ENCODE peak calls at places on chromosomes 2 and 18, in five cellular contexts. P, J, S, D and H are unnamed samples.

GRCh38 chr2:239684271-239684670 is 283.5 kb upstream of the HDAC4 start:
- DNase-seq in D (no peak), P (no peak), J (no peak), S (no peak), H (no peak)

GRCh38 chr2:105804266-105804665 is 59.6 kb downstream of the NCK2 start:
- DNase-seq in P (no peak), S (no peak), D (no peak), J (no peak), H (no peak)

GRCh38 chr18:3867252-3867651 is 417.3 kb downstream of the TGIF1 start:
- DNase-seq in J (no peak), P (no peak), D (no peak), S (no peak), H (no peak)

GRCh38 chr2:10610213-10610892 is 79.4 kb downstream of the NOL10 start:
- DNase-seq in S (no peak), P (no peak), J (no peak), D (no peak), H (no peak)

GRCh38 chr2:24837996-24838513 is 44.8 kb downstream of the CENPO start:
- DNase-seq in P (no peak), S (no peak), J (no peak), D (no peak), H (no peak)

GRCh38 chr2:232533944-232534710 is 5.4 kb upstream of the CHRNG start:
- DNase-seq in D (no peak), P (no peak), S (no peak), J (no peak), H (peak; percentile 13)

GRCh38 chr2:235601960-235602704 is 108.3 kb downstream of the AGAP1 start:
- DNase-seq in D (no peak), S (no peak), P (no peak), J (no peak), H (no peak)

GRCh38 chr2:239519081-239519920 is 118.5 kb upstream of the HDAC4 start:
- DNase-seq in P (peak; percentile 8), D (no peak), S (no peak), J (no peak), H (no peak)

GRCh38 chr18:35513181-35513932 is 15.6 kb upstream of the INO80C start:
- DNase-seq in S (no peak), D (peak; percentile 68), P (peak; percentile 97), J (no peak), H (peak; percentile 54)

GRCh38 chr2:148971547-148971946 is 67.0 kb upstream of the LYPD6B start:
- DNase-seq in D (no peak), J (no peak), P (no peak), S (no peak), H (no peak)

GRCh38 chr2:22377251-22377650 is 1007.7 kb upstream of the KLHL29 start:
- DNase-seq in S (no peak), P (peak; percentile 51), J (no peak), D (peak; percentile 15), H (no peak)

GRCh38 chr2:16014041-16014787 is 73.9 kb downstream of the MYCN start:
- DNase-seq in D (no peak), P (no peak), J (no peak), S (no peak), H (no peak)

GRCh38 chr2:85852979-85853498 is 35.8 kb downstream of the ST3GAL5 start:
- DNase-seq in D (no peak), P (no peak), J (no peak), S (no peak), H (no peak)

GRCh38 chr18:50286391-50287027 is 983 bp downstream of the CXXC1 start:
- DNase-seq in S (peak; percentile 57), P (peak; percentile 45), J (no peak), D (peak; percentile 30), H (peak; percentile 29)

GRCh38 chr2:119264781-119265692 is 41.4 kb downstream of the STEAP3 start:
- DNase-seq in S (peak; percentile 84), P (peak; percentile 69), J (no peak), D (peak; percentile 55), H (peak; percentile 48)

GRCh38 chr2:144523606-144524131 is 3.8 kb upstream of the ZEB2 start:
- DNase-seq in P (peak; percentile 93), J (no peak), D (peak; percentile 39), S (peak; percentile 71), H (no peak)

GRCh38 chr18:5309888-5310470 is 14.5 kb upstream of the ZBTB14 start:
- DNase-seq in P (no peak), D (no peak), S (no peak), J (no peak), H (no peak)

GRCh38 chr18:21958256-21958655 is 211.1 kb upstream of the GATA6 start:
- DNase-seq in D (no peak), S (no peak), P (no peak), J (no peak), H (no peak)

GRCh38 chr2:205212357-205212756 is 469.9 kb upstream of the NRP2 start:
- DNase-seq in D (no peak), S (no peak), P (no peak), J (no peak), H (no peak)

GRCh38 chr2:24423095-24423494 is 62.8 kb upstream of the ITSN2 start:
- DNase-seq in S (no peak), J (no peak), D (no peak), P (no peak), H (no peak)

GRCh38 chr2:221100467-221101089 is 471.5 kb downstream of the EPHA4 start:
- DNase-seq in S (peak; percentile 60), P (peak; percentile 64), J (no peak), D (no peak), H (no peak)

GRCh38 chr2:30565860-30566358 is 118.9 kb downstream of the LCLAT1 start:
- DNase-seq in P (no peak), S (no peak), D (peak; percentile 86), J (no peak), H (peak; percentile 22)

GRCh38 chr18:37409870-37410269 is 155.7 kb downstream of the CELF4 start:
- DNase-seq in S (peak; percentile 66), J (no peak), P (peak; percentile 40), D (no peak), H (no peak)

GRCh38 chr2:32732135-32732534 is 104.3 kb downstream of the TTC27 start:
- DNase-seq in S (no peak), D (no peak), J (no peak), P (no peak), H (peak; percentile 16)

GRCh38 chr2:201806442-201806841 is at the start of gene CDK15:
- DNase-seq in J (no peak), D (peak; percentile 80), S (no peak), P (peak; percentile 16), H (peak; percentile 80)

GRCh38 chr2:179239194-179239593 is 25.4 kb downstream of the SESTD1 start:
- DNase-seq in J (no peak), D (no peak), P (no peak), S (no peak), H (peak; percentile 28)

GRCh38 chr18:9854801-9855676 is 30.7 kb upstream of the TXNDC2 start:
- DNase-seq in S (no peak), P (no peak), D (peak; percentile 91), J (no peak), H (peak; percentile 63)

DNA sequence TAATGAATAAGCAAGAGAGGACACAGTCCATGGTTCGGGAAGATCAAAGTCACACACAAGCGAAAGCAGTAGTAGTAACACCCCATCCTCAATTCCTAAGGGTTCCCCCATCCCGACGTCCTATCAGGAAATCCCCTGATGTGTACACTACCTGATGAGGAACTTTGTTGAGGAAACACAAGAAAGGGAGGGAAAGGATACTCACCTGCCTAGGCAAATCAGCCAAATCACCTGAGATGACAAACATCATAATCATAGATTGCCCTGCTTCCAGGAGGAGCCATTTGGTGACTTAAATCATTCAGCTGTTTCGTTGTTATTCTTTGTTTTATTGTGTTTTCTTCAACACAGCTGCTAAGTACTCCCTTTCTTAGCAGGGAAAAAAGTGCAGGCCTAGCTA is 55.5 kb upstream of the SPOPL start:
- DNase-seq in D (no peak), P (no peak), S (no peak), J (no peak), H (no peak)
- H3K4me1 ChIP-seq in D (no peaks in the 10 kb centered on the region), P (peaks cover 2% of the 10 kb centered on the region), S (no peaks in the 10 kb centered on the region), J (no peaks in the 10 kb centered on the region), H (no peaks in the 10 kb centered on the region)

DNA sequence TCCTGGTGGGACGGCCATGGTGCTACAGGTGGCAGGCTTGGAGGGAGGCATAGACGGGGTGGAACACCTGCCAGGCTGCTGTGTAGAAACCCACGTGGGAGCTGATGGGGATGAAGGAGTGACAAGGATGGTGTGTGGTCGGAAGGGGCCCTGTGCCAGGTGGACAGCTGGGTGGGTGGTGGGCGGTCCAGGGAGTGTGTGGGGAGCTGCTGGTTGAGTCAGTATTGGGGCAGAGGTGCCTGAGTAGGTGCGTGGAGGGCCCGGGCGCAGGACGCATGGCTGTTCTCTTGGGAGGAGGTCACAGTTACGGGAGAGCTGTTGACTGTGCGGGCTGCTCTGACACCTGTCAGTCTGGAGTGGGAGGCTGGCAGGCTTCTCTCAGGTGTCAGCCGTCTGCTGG is 12.6 kb upstream of the D2HGDH start:
- DNase-seq in J (no peak), P (no peak), S (no peak), D (no peak), H (no peak)
- H2BK5ac ChIP-seq in J (no peak overlapping the region), P (no peak overlapping the region), S (no peak overlapping the region), D (no peak overlapping the region), H (no peak overlapping the region)

GRCh38 chr2:127776122-127776780 is 34.7 kb downstream of the WDR33 start:
- DNase-seq in D (no peak), S (no peak), P (peak; percentile 28), J (no peak), H (peak; percentile 12)

GRCh38 chr2:127778850-127779249 is 32.1 kb downstream of the WDR33 start:
- DNase-seq in P (no peak), D (no peak), J (no peak), S (no peak), H (no peak)

GRCh38 chr2:127778447-127778846 is 32.5 kb downstream of the WDR33 start:
- DNase-seq in P (no peak), D (no peak), S (no peak), J (no peak), H (no peak)
- H3K4me1 ChIP-seq in P (no peaks in the 10 kb centered on the region), D (peaks cover 4% of the 10 kb centered on the region), S (peaks cover 4% of the 10 kb centered on the region), J (no peaks in the 10 kb centered on the region), H (peaks cover 3% of the 10 kb centered on the region)

GRCh38 chr2:99421469-99421868 is 68.3 kb downstream of the REV1 start:
- DNase-seq in J (no peak), S (no peak), P (no peak), D (peak; percentile 31), H (peak; percentile 62)

GRCh38 chr2:99422599-99422998 is 67.2 kb downstream of the REV1 start:
- DNase-seq in S (no peak), P (no peak), J (no peak), D (no peak), H (no peak)

GRCh38 chr2:99417396-99417795 is 72.4 kb downstream of the REV1 start:
- DNase-seq in J (no peak), S (no peak), D (no peak), P (no peak), H (no peak)

GRCh38 chr2:99420751-99421299 is 69.0 kb downstream of the REV1 start:
- DNase-seq in S (no peak), P (no peak), D (peak; percentile 19), J (no peak), H (peak; percentile 78)

GRCh38 chr2:99420031-99420430 is 69.8 kb downstream of the REV1 start:
- DNase-seq in J (no peak), P (no peak), D (no peak), S (no peak), H (no peak)
- H2BK5ac ChIP-seq in J (no peak overlapping the region), P (no peak overlapping the region), D (peak overlapping the region; percentile 54), S (no peak overlapping the region), H (no peak overlapping the region)

GRCh38 chr2:43325448-43325811 is 99.0 kb upstream of the ZFP36L2 start:
- DNase-seq in P (no peak), J (no peak), S (no peak), D (no peak), H (no peak)
- H3K4me1 ChIP-seq in P (peaks cover 8% of the 10 kb centered on the region), J (no peaks in the 10 kb centered on the region), S (no peaks in the 10 kb centered on the region), D (peaks cover 3% of the 10 kb centered on the region), H (peaks cover 5% of the 10 kb centered on the region)